ENCODE peak calls at places on chromosomes 16 and 17, in four cellular contexts. P is NCI-H1436, F is HTR-8/SVneo, R is hepatic stellate cell. I is an unnamed sample.

GRCh38 chr16:17668411-17668810 is 197.7 kb upstream of the XYLT1 start:
- DNase-seq in R (no peak), P (no peak), F (no peak), I (no peak)

GRCh38 chr17:63571632-63572310 is 21.5 kb downstream of the DCAF7 start:
- DNase-seq in R (peak), P (no peak), F (peak), I (no peak)

GRCh38 chr17:8698142-8699050 is 46.2 kb downstream of the CCDC42 start:
- DNase-seq in F (no peak), P (no peak), R (peak), I (no peak)

GRCh38 chr16:68564367-68564985 is 25.4 kb downstream of the ZFP90 start:
- DNase-seq in P (no peak), R (no peak), F (no peak), I (no peak)

GRCh38 chr16:592518-593306 is 2.8 kb downstream of the RAB40C start:
- DNase-seq in F (no peak), R (no peak), P (peak), I (no peak)

GRCh38 chr17:6461792-6462524 is 17.7 kb downstream of the PIMREG start:
- DNase-seq in F (no peak), P (no peak), R (no peak), I (no peak)

GRCh38 chr16:939311-939710 is 31.5 kb downstream of the LMF1 start:
- DNase-seq in F (no peak), R (no peak), P (no peak), I (no peak)

GRCh38 chr16:88651989-88652762 is 1.3 kb upstream of the CYBA start:
- DNase-seq in F (no peak), P (no peak), R (no peak), I (no peak)

GRCh38 chr17:48024149-48025039 is 13.2 kb downstream of the COPZ2 start:
- DNase-seq in F (no peak), R (peak), P (no peak), I (no peak)

GRCh38 chr16:84724619-84725307 is 25.0 kb downstream of the USP10 start:
- DNase-seq in F (no peak), R (no peak), P (no peak), I (no peak)

GRCh38 chr17:80923211-80924110 is 68.2 kb upstream of the CHMP6 start:
- DNase-seq in P (no peak), R (no peak), F (no peak), I (no peak)

GRCh38 chr16:70706948-70707465 is 21.2 kb upstream of the MTSS2 start:
- DNase-seq in R (peak), P (no peak), F (peak), I (no peak)

GRCh38 chr16:53232826-53233529 is 178.2 kb downstream of the CHD9 start:
- DNase-seq in R (no peak), F (no peak), P (no peak), I (no peak)

GRCh38 chr17:64278614-64279013 is 15.6 kb upstream of the TEX2 start:
- DNase-seq in P (no peak), F (no peak), R (no peak), I (no peak)

GRCh38 chr16:11389631-11390565 is 44.6 kb downstream of the RMI2 start:
- DNase-seq in R (no peak), F (no peak), P (no peak), I (no peak)

I was measured in 8988T.